ENCODE peak calls at places on chromosome 1, in eight cellular contexts. W is stimulated activated CD4-positive, alpha-beta T cell treated with anti-CD3 and anti-CD28 coated beads, Interleukin-12 subunit alpha, Interleukin-12 subunit beta, amount 100 ng/mL, for 4 hours; L is CD4-positive, CD25-positive, alpha-beta regulatory T cell; D is activated CD4-positive, alpha-beta T cell treated with anti-CD3 and anti-CD28 coated beads, Interleukin-2, amount 10 ng/mL, durations not matched to agents 7 days and 5 days; T is fibroblast of lung; Q is stimulated activated naive CD8-positive, alpha-beta T cell treated with anti-CD3 and anti-CD28 coated beads, Interleukin-15, Interleukin-2, amounts not matched to agents 100 U/mL and 50 U/mL, for 24 hours; A is Peyer's patch; K is suprapubic skin. C is an unnamed sample.
A peak's percentile ranks its signal among the peaks of the same experiment; 100 is the strongest.

GRCh38 chr1:61892977-61893376 is 150.7 kb downstream of the PATJ start:
- DNase-seq in W (no peak), L (no peak), D (no peak), T (no peak), Q (no peak), A (no peak), K (no peak), C (no peak)

GRCh38 chr1:71668059-71668458 is 587.2 kb upstream of the ZRANB2 start:
- DNase-seq in W (no peak), L (no peak), D (no peak), T (peak; percentile 14), Q (no peak), A (no peak), K (no peak), C (no peak)

GRCh38 chr1:240126821-240127220 is 35.1 kb downstream of the FMN2 start:
- DNase-seq in W (no peak), L (no peak), D (no peak), T (peak; percentile 23), Q (no peak), A (no peak), K (no peak), C (no peak)

GRCh38 chr1:226489718-226490440 is 58.7 kb upstream of the STUM start:
- DNase-seq in W (no peak), L (no peak), D (no peak), T (no peak), Q (peak; percentile 36), A (no peak), K (no peak), C (no peak)

GRCh38 chr1:107081102-107081501 is 24.6 kb downstream of the PRMT6 start:
- DNase-seq in W (no peak), L (no peak), D (no peak), T (no peak), Q (no peak), A (no peak), K (no peak), C (no peak)

GRCh38 chr1:70205076-70205436 is 323 bp downstream of the LRRC40 start:
- DNase-seq in W (no peak), L (no peak), D (no peak), T (no peak), Q (no peak), A (no peak), K (no peak), C (peak; percentile 6)

GRCh38 chr1:178418284-178418955 is 78.3 kb downstream of the CLEC20A start:
- DNase-seq in W (no peak), L (no peak), D (no peak), T (no peak), Q (no peak), A (no peak), K (no peak), C (no peak)

GRCh38 chr1:175493321-175493998 is 249.9 kb downstream of the TNR start:
- DNase-seq in W (no peak), L (no peak), D (no peak), T (no peak), Q (no peak), A (no peak), K (no peak), C (no peak)

GRCh38 chr1:202590975-202591411 is 119.3 kb downstream of the SYT2 start:
- DNase-seq in W (no peak), L (no peak), D (no peak), T (no peak), Q (no peak), A (no peak), K (no peak), C (no peak)

GRCh38 chr1:29655945-29656866 is 419.9 kb downstream of the PTPRU start:
- DNase-seq in W (no peak), L (no peak), D (no peak), T (no peak), Q (no peak), A (no peak), K (no peak), C (peak; percentile 14)

GRCh38 chr1:204294371-204294770 is 65.4 kb downstream of the PLEKHA6 start:
- DNase-seq in W (no peak), L (no peak), D (no peak), T (peak; percentile 90), Q (no peak), A (no peak), K (no peak), C (peak; percentile 29)

GRCh38 chr1:209590405-209590804 is 6.9 kb downstream of the CAMK1G start:
- DNase-seq in W (no peak), L (no peak), D (no peak), T (peak; percentile 23), Q (no peak), A (no peak), K (no peak), C (no peak)

GRCh38 chr1:235426680-235427079 is 59.5 kb downstream of the TBCE start:
- DNase-seq in W (no peak), L (no peak), D (no peak), T (no peak), Q (no peak), A (no peak), K (no peak), C (no peak)

GRCh38 chr1:63877816-63878215 is 104.0 kb downstream of the ROR1 start:
- DNase-seq in W (no peak), L (no peak), D (no peak), T (peak; percentile 93), Q (no peak), A (no peak), K (no peak), C (peak; percentile 70)

GRCh38 chr1:239547987-239548386 is 161.6 kb downstream of the CHRM3 start:
- DNase-seq in W (no peak), L (peak; percentile 16), D (no peak), T (peak; percentile 11), Q (no peak), A (no peak), K (no peak), C (no peak)